ENCODE peak calls at places on chromosome 1, in eight cellular contexts. H is OCI-LY7, O is MM.1S, G is PC-3, S is HCT116, E is SK-N-SH, L is hepatocyte, I is GM23338. F is an unnamed sample.

GRCh38 chr1:247482747-247483146 is 24.8 kb upstream of the OR2B11 start:
- DNase-seq in L (no peak), O (no peak), G (peak; percentile 98), H (no peak), E (no peak), I (no peak), S (no peak), F (no peak)

GRCh38 chr1:230517786-230518185 is 91.7 kb upstream of the PGBD5 start:
- DNase-seq in E (peak; percentile 61), H (no peak), O (no peak), G (peak; percentile 55), L (no peak), S (no peak), I (peak; percentile 32), F (peak; percentile 12)

GRCh38 chr1:20184481-20184900 is 1.4 kb upstream of the UBXN10 start:
- DNase-seq in L (peak; percentile 28), G (no peak), O (no peak), I (peak; percentile 74), H (no peak), E (no peak), S (no peak), F (no peak)

GRCh38 chr1:10788592-10789006 is 7.8 kb downstream of the CASZ1 start:
- DNase-seq in E (peak; percentile 86), H (no peak), I (peak; percentile 54), S (no peak), O (no peak), G (peak; percentile 21), L (peak; percentile 32), F (peak; percentile 73)

GRCh38 chr1:204714861-204715511 is 29.4 kb upstream of the LRRN2 start:
- DNase-seq in E (peak; percentile 50), H (peak; percentile 65), S (no peak), O (peak; percentile 25), G (no peak), L (no peak), I (peak; percentile 83), F (peak; percentile 81)

GRCh38 chr1:8355439-8356255 is 37.7 kb downstream of the SLC45A1 start:
- DNase-seq in H (no peak), G (no peak), S (no peak), E (no peak), O (no peak), L (no peak), I (no peak), F (no peak)

GRCh38 chr1:41919764-41920397 is 1.2 kb upstream of the HIVEP3 start:
- DNase-seq in H (no peak), L (peak; percentile 37), G (no peak), O (peak; percentile 85), I (peak; percentile 69), S (no peak), E (peak; percentile 85), F (peak; percentile 56)

GRCh38 chr1:67429011-67429527 is 1.1 kb downstream of the SERBP1 start:
- DNase-seq in G (peak; percentile 32), E (peak; percentile 32), O (peak; percentile 61), S (no peak), I (peak; percentile 40), L (peak; percentile 22), H (peak; percentile 45), F (peak; percentile 24)

GRCh38 chr1:60535713-60536112 is 462.1 kb upstream of the C1orf87 start:
- DNase-seq in O (no peak), I (no peak), S (no peak), H (no peak), L (no peak), E (no peak), G (peak; percentile 24), F (no peak)

GRCh38 chr1:244349103-244349531 is 102.6 kb downstream of the ADSS2 start:
- DNase-seq in S (no peak), L (no peak), H (no peak), G (peak; percentile 84), I (no peak), O (no peak), E (no peak), F (no peak)

GRCh38 chr1:244350027-244350426 is 101.7 kb downstream of the ADSS2 start:
- DNase-seq in L (no peak), E (no peak), O (peak; percentile 75), G (no peak), S (no peak), H (no peak), I (no peak), F (no peak)

GRCh38 chr1:244349581-244350001 is 102.1 kb downstream of the ADSS2 start:
- DNase-seq in H (no peak), I (no peak), L (no peak), O (no peak), G (no peak), S (no peak), E (no peak), F (no peak)

GRCh38 chr1:244346972-244347618 is 104.6 kb downstream of the ADSS2 start:
- DNase-seq in L (no peak), H (no peak), S (no peak), G (peak; percentile 62), E (no peak), O (no peak), I (no peak), F (no peak)

DNA sequence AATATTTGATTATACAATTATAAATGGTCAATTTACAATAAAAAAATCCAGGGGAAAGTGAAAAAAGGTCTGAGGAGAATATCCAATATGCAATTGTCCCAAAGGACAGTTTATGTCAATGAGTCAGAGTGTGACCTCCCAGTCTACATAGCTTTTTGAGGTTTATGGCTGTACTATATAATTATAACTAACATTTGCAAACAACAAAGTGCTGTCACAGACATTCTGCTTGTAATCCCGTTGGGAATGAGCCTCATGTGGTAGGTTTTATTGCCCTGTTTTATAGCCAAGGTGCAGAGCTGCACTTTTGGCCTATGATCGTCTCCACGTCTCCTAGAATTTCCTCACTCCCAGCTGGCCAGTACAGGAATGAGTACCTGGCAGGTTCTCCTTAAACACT is 103.8 kb downstream of the ADSS2 start:
- DNase-seq in S (no peak), L (peak; percentile 73), H (no peak), I (no peak), O (no peak), G (peak; percentile 87), E (no peak), F (no peak)
- TF ChIP-seq EZH2phosphoT487 in S (no peak), L (no peak), H (no peak), I (no peak), O (no peak), G (no peak), E (no peak), F (no peak)

GRCh38 chr1:200676829-200677228 is 7.1 kb upstream of the DDX59 start:
- DNase-seq in I (no peak), G (no peak), L (no peak), S (no peak), O (no peak), H (no peak), E (no peak), F (no peak)

GRCh38 chr1:200675588-200675852 is 5.8 kb upstream of the DDX59 start:
- DNase-seq in G (no peak), O (no peak), H (no peak), S (no peak), E (no peak), L (no peak), I (no peak), F (no peak)

GRCh38 chr1:200674838-200675587 is 5.3 kb upstream of the DDX59 start:
- DNase-seq in S (no peak), I (no peak), E (no peak), L (no peak), O (no peak), G (peak; percentile 22), H (no peak), F (no peak)

GRCh38 chr1:200671235-200671786 is 1.6 kb upstream of the DDX59 start:
- DNase-seq in S (no peak), I (no peak), G (no peak), E (no peak), H (no peak), L (no peak), O (no peak), F (no peak)

GRCh38 chr1:200673952-200674823 is 4.5 kb upstream of the DDX59 start:
- DNase-seq in H (no peak), O (no peak), L (no peak), E (no peak), S (no peak), I (no peak), G (peak; percentile 66), F (no peak)
- TF ChIP-seq CTCF in H (no peak), O (no peak), L (no peak), E (no peak), S (no peak), I (no peak), G (no peak), F (no peak)

DNA sequence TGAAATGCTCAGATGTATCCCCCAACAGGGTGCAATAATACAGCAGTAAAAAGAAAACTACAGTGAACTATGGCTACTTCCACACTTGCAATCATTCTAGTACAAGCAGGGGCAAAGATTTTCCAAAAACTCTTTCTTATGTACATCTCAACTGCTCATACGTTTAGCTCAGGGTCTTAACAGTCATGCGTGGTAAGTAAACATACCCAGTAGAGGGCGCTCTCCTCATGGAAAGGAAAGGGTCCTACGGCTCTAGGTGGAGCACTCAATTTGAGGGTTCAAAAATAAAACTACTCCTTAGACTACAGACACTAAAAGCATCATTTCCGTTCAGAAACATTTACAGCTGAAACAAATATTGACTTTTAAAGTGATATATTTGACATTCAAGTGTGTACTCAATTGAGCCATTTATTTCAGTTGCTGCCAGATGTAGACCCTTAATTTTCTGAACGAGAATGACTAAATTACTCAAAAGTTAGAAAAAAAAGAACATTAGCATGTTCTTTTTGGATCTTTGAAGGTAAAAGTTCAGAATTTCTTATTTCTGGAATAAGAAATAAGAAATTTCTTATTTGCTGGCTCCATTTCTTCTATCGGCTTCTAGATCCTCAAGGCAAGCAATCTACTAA is 143.4 kb downstream of the KCTD3 start:
- DNase-seq in L (peak; percentile 76), O (peak; percentile 70), I (peak; percentile 97), E (peak; percentile 38), H (peak; percentile 58), S (peak; percentile 68), G (peak; percentile 93), F (peak; percentile 90)
- TF ChIP-seq EZH2phosphoT487 in L (no peak), O (no peak), I (no peak), E (no peak), H (no peak), S (no peak), G (no peak), F (no peak)

GRCh38 chr1:223175032-223175431 is 32.0 kb upstream of the TLR5 start:
- DNase-seq in I (peak; percentile 53), O (no peak), S (peak; percentile 15), G (peak; percentile 62), L (peak; percentile 42), H (no peak), E (no peak), F (peak; percentile 58)
- TF ChIP-seq CTCF in I (peak; percentile 45), O (no peak), S (peak; percentile 38), G (peak; percentile 67), L (peak; percentile 38), H (no peak), E (peak; percentile 26), F (peak; percentile 56)

DNA sequence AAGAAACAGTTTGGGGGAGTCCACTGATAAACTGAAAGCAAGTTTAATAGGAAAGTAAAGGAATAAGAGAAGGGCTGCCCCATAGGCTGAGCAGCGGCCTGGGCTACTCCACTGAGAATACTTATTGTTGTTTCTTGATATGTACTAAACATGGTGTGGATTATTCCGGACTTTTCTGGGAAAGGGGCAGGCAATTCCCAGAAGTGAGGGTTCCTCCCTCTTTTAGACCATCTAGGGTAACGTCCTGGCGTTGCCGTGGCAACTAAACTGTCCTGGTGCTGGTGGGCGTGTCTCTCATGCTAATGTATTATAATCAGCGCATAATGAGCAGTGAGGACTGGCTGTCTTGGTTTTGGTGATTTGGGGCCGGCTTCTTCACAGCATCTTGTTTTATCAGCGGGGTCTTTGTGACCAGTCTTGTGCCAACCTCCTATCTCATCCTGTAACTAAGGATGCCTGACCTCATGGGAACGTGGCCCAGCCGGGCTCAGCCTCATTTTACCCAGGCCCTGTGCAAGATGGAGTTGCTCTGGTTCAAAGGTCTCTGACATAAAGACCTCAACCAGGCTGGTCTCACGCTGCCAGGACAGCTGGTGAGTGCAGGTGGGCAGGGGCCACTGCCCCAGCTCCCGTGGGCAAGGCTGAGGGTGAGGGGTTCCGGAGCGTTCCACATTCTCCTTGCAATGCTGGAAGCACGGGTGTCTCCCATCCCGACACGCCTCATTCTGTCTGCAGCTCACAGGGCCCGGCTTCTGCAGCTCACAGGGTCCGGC is 19.6 kb upstream of the C1orf159 start:
- DNase-seq in S (no peak), E (no peak), H (no peak), O (no peak), G (no peak), L (no peak), I (peak; percentile 78), F (peak; percentile 45)
- TF ChIP-seq EZH2phosphoT487 in S (no peak), E (no peak), H (no peak), O (no peak), G (no peak), L (no peak), I (no peak), F (no peak)

F was measured in neural progenitor cell.